ENCODE peak calls at places on chromosomes 6 and 20, in ten cellular contexts. One of them, this sample, is unnamed.

GRCh38 chr20:62236674-62236996 is 1.7 kb upstream of the OSBPL2 start:
- DNase-seq in foreskin fibroblast: no peak
- DNase-seq in MM.1S: no peak
- DNase-seq in bronchial epithelial cell: no peak
- DNase-seq in AG04449: no peak
- DNase-seq in RWPE2: no peak
- DNase-seq in keratinocyte: no peak
- DNase-seq in sigmoid colon: no peak
- DNase-seq in epithelial cell of proximal tubule: no peak
- DNase-seq in NB4: no peak
- DNase-seq in this sample: no peak

GRCh38 chr6:144898741-144899140 is 613.6 kb downstream of the UTRN start:
- DNase-seq in foreskin fibroblast: no peak
- DNase-seq in sigmoid colon: no peak
- DNase-seq in epithelial cell of proximal tubule: no peak
- DNase-seq in keratinocyte: no peak
- DNase-seq in AG04449: no peak
- DNase-seq in NB4: no peak
- DNase-seq in bronchial epithelial cell: no peak
- DNase-seq in RWPE2: no peak
- DNase-seq in MM.1S: no peak
- DNase-seq in this sample: no peak

GRCh38 chr6:54085526-54085925 is 25.7 kb upstream of the MLIP start:
- DNase-seq in MM.1S: no peak
- DNase-seq in RWPE2: no peak
- DNase-seq in epithelial cell of proximal tubule: no peak
- DNase-seq in AG04449: peak; percentile 56
- DNase-seq in NB4: no peak
- DNase-seq in foreskin fibroblast: peak; percentile 65
- DNase-seq in keratinocyte: no peak
- DNase-seq in sigmoid colon: no peak
- DNase-seq in bronchial epithelial cell: peak; percentile 5
- DNase-seq in this sample: peak; percentile 14

GRCh38 chr6:36862164-36862847 is 12.3 kb downstream of the PPIL1 start:
- DNase-seq in RWPE2: no peak
- DNase-seq in foreskin fibroblast: no peak
- DNase-seq in MM.1S: no peak
- DNase-seq in NB4: no peak
- DNase-seq in keratinocyte: peak; percentile 35
- DNase-seq in sigmoid colon: no peak
- DNase-seq in AG04449: no peak
- DNase-seq in bronchial epithelial cell: peak; percentile 94
- DNase-seq in epithelial cell of proximal tubule: no peak
- DNase-seq in this sample: no peak

GRCh38 chr6:41182069-41183034 is 18.6 kb downstream of the TREML2 start:
- DNase-seq in bronchial epithelial cell: peak; percentile 76
- DNase-seq in foreskin fibroblast: peak; percentile 77
- DNase-seq in RWPE2: no peak
- DNase-seq in sigmoid colon: no peak
- DNase-seq in NB4: peak; percentile 92
- DNase-seq in epithelial cell of proximal tubule: peak; percentile 12
- DNase-seq in MM.1S: peak; percentile 59
- DNase-seq in AG04449: peak; percentile 28
- DNase-seq in keratinocyte: no peak
- DNase-seq in this sample: peak; percentile 12

GRCh38 chr6:5213851-5214507 is 46.8 kb downstream of the LYRM4 start:
- DNase-seq in AG04449: peak; percentile 31
- DNase-seq in foreskin fibroblast: peak; percentile 79
- DNase-seq in keratinocyte: no peak
- DNase-seq in NB4: no peak
- DNase-seq in epithelial cell of proximal tubule: no peak
- DNase-seq in sigmoid colon: no peak
- DNase-seq in MM.1S: no peak
- DNase-seq in bronchial epithelial cell: no peak
- DNase-seq in RWPE2: no peak
- DNase-seq in this sample: no peak

GRCh38 chr20:60928341-60928740 is 323.7 kb upstream of the CDH4 start:
- DNase-seq in RWPE2: no peak
- DNase-seq in sigmoid colon: no peak
- DNase-seq in MM.1S: no peak
- DNase-seq in bronchial epithelial cell: no peak
- DNase-seq in keratinocyte: no peak
- DNase-seq in AG04449: no peak
- DNase-seq in epithelial cell of proximal tubule: no peak
- DNase-seq in NB4: no peak
- DNase-seq in foreskin fibroblast: no peak
- DNase-seq in this sample: no peak

GRCh38 chr20:50543326-50543725 is 33.1 kb downstream of the PTPN1 start:
- DNase-seq in NB4: no peak
- DNase-seq in sigmoid colon: no peak
- DNase-seq in foreskin fibroblast: no peak
- DNase-seq in keratinocyte: no peak
- DNase-seq in bronchial epithelial cell: no peak
- DNase-seq in AG04449: no peak
- DNase-seq in MM.1S: no peak
- DNase-seq in RWPE2: no peak
- DNase-seq in epithelial cell of proximal tubule: no peak
- DNase-seq in this sample: no peak

GRCh38 chr20:62138912-62139311 is 4.3 kb downstream of the PSMA7 start:
- DNase-seq in RWPE2: no peak
- DNase-seq in AG04449: no peak
- DNase-seq in foreskin fibroblast: no peak
- DNase-seq in MM.1S: no peak
- DNase-seq in NB4: no peak
- DNase-seq in keratinocyte: no peak
- DNase-seq in epithelial cell of proximal tubule: no peak
- DNase-seq in bronchial epithelial cell: no peak
- DNase-seq in sigmoid colon: no peak
- DNase-seq in this sample: no peak

GRCh38 chr6:101011165-101011564 is 130.0 kb upstream of the ASCC3 start:
- DNase-seq in AG04449: no peak
- DNase-seq in MM.1S: peak; percentile 93
- DNase-seq in keratinocyte: no peak
- DNase-seq in epithelial cell of proximal tubule: no peak
- DNase-seq in RWPE2: peak; percentile 68
- DNase-seq in NB4: no peak
- DNase-seq in sigmoid colon: no peak
- DNase-seq in foreskin fibroblast: peak; percentile 6
- DNase-seq in bronchial epithelial cell: peak; percentile 41
- DNase-seq in this sample: no peak

GRCh38 chr20:3655032-3655405 is 8.2 kb downstream of the GFRA4 start:
- DNase-seq in epithelial cell of proximal tubule: no peak
- DNase-seq in MM.1S: no peak
- DNase-seq in NB4: no peak
- DNase-seq in bronchial epithelial cell: no peak
- DNase-seq in AG04449: no peak
- DNase-seq in sigmoid colon: no peak
- DNase-seq in keratinocyte: no peak
- DNase-seq in foreskin fibroblast: no peak
- DNase-seq in RWPE2: no peak
- DNase-seq in this sample: no peak

GRCh38 chr6:38771111-38771694 is 56.1 kb downstream of the DNAH8 start:
- DNase-seq in MM.1S: no peak
- DNase-seq in RWPE2: no peak
- DNase-seq in keratinocyte: peak; percentile 52
- DNase-seq in sigmoid colon: no peak
- DNase-seq in NB4: peak; percentile 11
- DNase-seq in bronchial epithelial cell: peak; percentile 96
- DNase-seq in foreskin fibroblast: peak; percentile 12
- DNase-seq in AG04449: no peak
- DNase-seq in epithelial cell of proximal tubule: no peak
- DNase-seq in this sample: no peak

GRCh38 chr20:46646659-46647380 is 4.4 kb downstream of the SLC13A3 start:
- DNase-seq in bronchial epithelial cell: no peak
- DNase-seq in sigmoid colon: no peak
- DNase-seq in MM.1S: no peak
- DNase-seq in foreskin fibroblast: peak; percentile 36
- DNase-seq in keratinocyte: no peak
- DNase-seq in NB4: no peak
- DNase-seq in AG04449: no peak
- DNase-seq in epithelial cell of proximal tubule: no peak
- DNase-seq in RWPE2: no peak
- DNase-seq in this sample: no peak

GRCh38 chr6:125886914-125887313 is 69.7 kb upstream of the HINT3 start:
- DNase-seq in sigmoid colon: no peak
- DNase-seq in AG04449: no peak
- DNase-seq in epithelial cell of proximal tubule: no peak
- DNase-seq in RWPE2: no peak
- DNase-seq in keratinocyte: no peak
- DNase-seq in NB4: no peak
- DNase-seq in bronchial epithelial cell: no peak
- DNase-seq in foreskin fibroblast: no peak
- DNase-seq in MM.1S: no peak
- DNase-seq in this sample: no peak

GRCh38 chr6:125884656-125885055 is 71.9 kb upstream of the HINT3 start:
- DNase-seq in keratinocyte: no peak
- DNase-seq in NB4: no peak
- DNase-seq in foreskin fibroblast: no peak
- DNase-seq in sigmoid colon: no peak
- DNase-seq in AG04449: no peak
- DNase-seq in RWPE2: no peak
- DNase-seq in bronchial epithelial cell: no peak
- DNase-seq in MM.1S: no peak
- DNase-seq in epithelial cell of proximal tubule: no peak
- DNase-seq in this sample: no peak

GRCh38 chr6:125887372-125887771 is 69.2 kb upstream of the HINT3 start:
- DNase-seq in foreskin fibroblast: no peak
- DNase-seq in bronchial epithelial cell: no peak
- DNase-seq in sigmoid colon: no peak
- DNase-seq in AG04449: no peak
- DNase-seq in NB4: no peak
- DNase-seq in RWPE2: no peak
- DNase-seq in epithelial cell of proximal tubule: no peak
- DNase-seq in keratinocyte: no peak
- DNase-seq in MM.1S: no peak
- DNase-seq in this sample: no peak

GRCh38 chr6:125888989-125889656 is 67.4 kb upstream of the HINT3 start:
- DNase-seq in epithelial cell of proximal tubule: no peak
- DNase-seq in bronchial epithelial cell: peak; percentile 74
- DNase-seq in AG04449: no peak
- DNase-seq in foreskin fibroblast: peak; percentile 44
- DNase-seq in sigmoid colon: no peak
- DNase-seq in RWPE2: no peak
- DNase-seq in keratinocyte: no peak
- DNase-seq in NB4: peak; percentile 62
- DNase-seq in MM.1S: peak; percentile 32
- DNase-seq in this sample: no peak
- TF ChIP-seq CTCF in epithelial cell of proximal tubule: peak; percentile 71
- TF ChIP-seq CTCF in bronchial epithelial cell: peak; percentile 53
- TF ChIP-seq CTCF in AG04449: peak; percentile 11
- TF ChIP-seq CTCF in foreskin fibroblast: no peak
- TF ChIP-seq CTCF in sigmoid colon: peak; percentile 25
- TF ChIP-seq CTCF in RWPE2: peak; percentile 22
- TF ChIP-seq CTCF in keratinocyte: peak; percentile 58
- TF ChIP-seq CTCF in NB4: peak; percentile 65
- TF ChIP-seq CTCF in MM.1S: peak; percentile 49
- TF ChIP-seq CTCF in this sample: peak; percentile 50

DNA sequence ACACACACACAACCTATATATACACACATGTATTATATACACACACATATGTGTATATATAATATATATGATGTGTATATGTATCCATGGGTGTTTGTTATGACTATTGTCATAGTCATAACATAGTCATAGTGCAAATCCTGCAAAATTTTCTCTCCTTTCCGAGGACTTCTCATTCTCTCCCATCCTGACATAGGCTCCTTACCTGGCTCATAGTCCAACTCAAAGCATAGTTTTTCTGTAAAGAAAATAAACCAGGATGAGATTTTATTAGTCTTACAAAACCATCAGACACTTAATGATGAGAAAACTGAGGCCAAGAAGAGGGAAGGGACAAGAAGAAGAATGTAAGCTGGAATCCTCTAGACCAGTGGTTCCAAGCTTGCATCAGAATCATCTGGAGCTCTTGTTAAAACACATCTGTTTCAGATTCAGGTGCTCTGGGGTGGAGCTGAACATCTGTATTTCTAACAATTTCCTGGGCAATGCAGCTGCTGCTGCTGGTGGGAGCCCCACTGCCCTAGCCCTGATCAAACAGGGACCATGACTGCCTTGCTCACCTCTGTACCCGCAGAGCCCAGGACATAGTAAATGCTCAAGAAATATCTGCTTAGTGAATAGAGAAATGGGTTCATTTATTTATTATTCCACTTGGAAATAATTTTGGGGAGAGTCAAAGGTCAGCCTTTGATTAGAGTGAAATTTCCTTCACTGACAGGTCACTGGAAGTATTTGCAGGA is 5.3 kb downstream of the TRIM10 start:
- DNase-seq in epithelial cell of proximal tubule: no peak
- DNase-seq in RWPE2: no peak
- DNase-seq in foreskin fibroblast: no peak
- DNase-seq in keratinocyte: no peak
- DNase-seq in NB4: no peak
- DNase-seq in AG04449: no peak
- DNase-seq in sigmoid colon: no peak
- DNase-seq in bronchial epithelial cell: peak; percentile 37
- DNase-seq in MM.1S: no peak
- DNase-seq in this sample: no peak
- H3K4me3 ChIP-seq in epithelial cell of proximal tubule: no peak overlapping the region
- H3K4me3 ChIP-seq in RWPE2: no peak overlapping the region
- H3K4me3 ChIP-seq in foreskin fibroblast: no peak overlapping the region
- H3K4me3 ChIP-seq in keratinocyte: no peak overlapping the region
- H3K4me3 ChIP-seq in NB4: no peak overlapping the region
- H3K4me3 ChIP-seq in AG04449: no peak overlapping the region
- H3K4me3 ChIP-seq in sigmoid colon: no peak overlapping the region
- H3K4me3 ChIP-seq in bronchial epithelial cell: no peak overlapping the region
- H3K4me3 ChIP-seq in MM.1S: no peak overlapping the region
- H3K4me3 ChIP-seq in this sample: no peak overlapping the region

DNA sequence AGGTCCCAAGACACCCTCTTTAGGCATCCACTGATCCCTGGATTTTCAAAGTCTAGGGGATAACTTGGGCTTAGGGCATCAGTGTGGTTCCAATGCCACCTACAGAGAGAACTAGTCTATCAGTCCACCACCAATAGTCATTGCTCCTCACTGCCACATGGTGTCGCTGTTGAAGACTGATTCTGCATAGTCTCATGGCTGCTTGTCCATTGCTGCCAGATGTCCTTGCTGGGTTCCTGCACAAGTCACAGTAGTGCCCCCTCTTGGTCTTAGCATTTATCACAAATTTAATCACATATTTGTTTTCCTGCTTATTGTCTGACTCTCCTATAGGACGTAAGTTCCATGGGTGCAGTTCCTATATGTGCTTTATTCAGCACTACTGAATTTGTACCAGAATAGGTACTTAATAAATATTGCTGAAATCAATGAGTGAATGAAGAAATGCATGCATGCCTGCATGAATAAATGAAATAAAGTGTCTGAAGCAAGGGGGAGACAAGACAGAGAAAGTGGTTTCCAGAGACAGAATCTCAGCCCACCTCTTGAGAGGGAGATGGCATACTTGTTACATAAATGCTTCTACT is 45.9 kb upstream of the RALY start:
- DNase-seq in foreskin fibroblast: peak; percentile 38
- DNase-seq in MM.1S: peak; percentile 65
- DNase-seq in NB4: peak; percentile 91
- DNase-seq in bronchial epithelial cell: peak; percentile 51
- DNase-seq in keratinocyte: peak; percentile 40
- DNase-seq in sigmoid colon: no peak
- DNase-seq in RWPE2: no peak
- DNase-seq in epithelial cell of proximal tubule: no peak
- DNase-seq in AG04449: no peak
- DNase-seq in this sample: peak; percentile 46
- TF ChIP-seq CTCF in foreskin fibroblast: peak; percentile 30
- TF ChIP-seq CTCF in MM.1S: peak; percentile 79
- TF ChIP-seq CTCF in NB4: peak; percentile 97
- TF ChIP-seq CTCF in bronchial epithelial cell: peak; percentile 55
- TF ChIP-seq CTCF in keratinocyte: peak; percentile 90
- TF ChIP-seq CTCF in sigmoid colon: no peak
- TF ChIP-seq CTCF in RWPE2: peak; percentile 78
- TF ChIP-seq CTCF in epithelial cell of proximal tubule: peak; percentile 67
- TF ChIP-seq CTCF in AG04449: peak; percentile 35
- TF ChIP-seq CTCF in this sample: peak; percentile 73

GRCh38 chr6:108002365-108003221 is 44.6 kb upstream of the SEC63 start:
- DNase-seq in AG04449: no peak
- DNase-seq in foreskin fibroblast: peak; percentile 40
- DNase-seq in bronchial epithelial cell: peak; percentile 73
- DNase-seq in sigmoid colon: no peak
- DNase-seq in NB4: no peak
- DNase-seq in epithelial cell of proximal tubule: peak; percentile 86
- DNase-seq in MM.1S: no peak
- DNase-seq in keratinocyte: peak; percentile 75
- DNase-seq in RWPE2: no peak
- DNase-seq in this sample: no peak
- H3K4me3 ChIP-seq in AG04449: no peak overlapping the region
- H3K4me3 ChIP-seq in foreskin fibroblast: no peak overlapping the region
- H3K4me3 ChIP-seq in bronchial epithelial cell: no peak overlapping the region
- H3K4me3 ChIP-seq in sigmoid colon: no peak overlapping the region
- H3K4me3 ChIP-seq in NB4: no peak overlapping the region
- H3K4me3 ChIP-seq in epithelial cell of proximal tubule: peak overlapping the region; percentile 0
- H3K4me3 ChIP-seq in MM.1S: no peak overlapping the region
- H3K4me3 ChIP-seq in keratinocyte: no peak overlapping the region
- H3K4me3 ChIP-seq in RWPE2: no peak overlapping the region
- H3K4me3 ChIP-seq in this sample: no peak overlapping the region

This sample was measured in HFF-Myc.